ENCODE peak calls at places on chromosome X, in five cellular contexts. M is GM12878, H is H1, A is K562, P is HepG2. G is an unnamed sample.

GRCh38 chrX:13110427-13111324 is 66.3 kb upstream of the FAM9C start:
- DNase-seq in M (no peak), H (no peak), A (no peak), P (no peak), G (no peak)

GRCh38 chrX:134548257-134548732 is 88.3 kb downstream of the HPRT1 start:
- DNase-seq in M (no peak), H (no peak), A (peak; percentile 30), P (no peak), G (no peak)

GRCh38 chrX:16445166-16445752 is 204.7 kb upstream of the S100G start:
- DNase-seq in M (no peak), H (no peak), A (peak; percentile 45), P (peak; percentile 1), G (peak; percentile 27)

GRCh38 chrX:97309717-97310116 is 426.0 kb downstream of the RPA4 start:
- DNase-seq in M (no peak), H (no peak), A (peak; percentile 13), P (no peak), G (no peak)

GRCh38 chrX:153934473-153935325 is at the start of gene NAA10:
- DNase-seq in M (no peak), H (no peak), A (peak; percentile 87), P (peak; percentile 32), G (peak; percentile 62)

GRCh38 chrX:20527458-20528099 is 260.9 kb upstream of the RPS6KA3 start:
- DNase-seq in M (no peak), H (no peak), A (peak; percentile 4), P (peak; percentile 21), G (no peak)

GRCh38 chrX:50770702-50771101 is 43.3 kb downstream of the SHROOM4 start:
- DNase-seq in M (no peak), H (no peak), A (no peak), P (peak; percentile 64), G (no peak)

GRCh38 chrX:1455948-1456280 is 3.2 kb upstream of the ASMTL start:
- DNase-seq in M (no peak), H (no peak), A (no peak), P (no peak), G (no peak)

GRCh38 chrX:22889824-22890223 is 109.9 kb upstream of the DDX53 start:
- DNase-seq in M (no peak), H (no peak), A (no peak), P (no peak), G (no peak)

GRCh38 chrX:37314526-37314925 is 34.6 kb upstream of the PRRG1 start:
- DNase-seq in M (no peak), H (no peak), A (no peak), P (no peak), G (no peak)

GRCh38 chrX:107483976-107484726 is 34.7 kb downstream of the FRMPD3 start:
- DNase-seq in M (no peak), H (no peak), A (peak; percentile 36), P (no peak), G (peak; percentile 14)

GRCh38 chrX:37816766-37817165 is 30.6 kb downstream of the DYNLT3 start:
- DNase-seq in M (no peak), H (no peak), A (no peak), P (no peak), G (no peak)

GRCh38 chrX:133053854-133054565 is 42.9 kb downstream of the USP26 start:
- DNase-seq in M (no peak), H (no peak), A (no peak), P (no peak), G (no peak)

GRCh38 chrX:69152398-69152797 is 12.9 kb downstream of the PJA1 start:
- DNase-seq in M (no peak), H (no peak), A (no peak), P (peak; percentile 21), G (no peak)

GRCh38 chrX:121433289-121433688 is 385.9 kb downstream of the GLUD2 start:
- DNase-seq in M (no peak), H (no peak), A (no peak), P (no peak), G (no peak)

GRCh38 chrX:14029039-14029424 is 660 bp downstream of the GEMIN8 start:
- DNase-seq in M (no peak), H (no peak), A (peak; percentile 71), P (no peak), G (no peak)

GRCh38 chrX:152573866-152574265 is 63.8 kb upstream of the GABRQ start:
- DNase-seq in M (no peak), H (no peak), A (no peak), P (no peak), G (no peak)

GRCh38 chrX:18674788-18675735 is 3.2 kb upstream of the RS1 start:
- DNase-seq in M (peak; percentile 64), H (peak; percentile 21), A (peak; percentile 75), P (peak; percentile 58), G (peak; percentile 67)

GRCh38 chrX:86121916-86122315 is 26.3 kb upstream of the DACH2 start:
- DNase-seq in M (no peak), H (no peak), A (peak; percentile 0), P (no peak), G (peak; percentile 29)

GRCh38 chrX:4944767-4945166 is 1231.3 kb upstream of the PRKX start:
- DNase-seq in M (no peak), H (no peak), A (no peak), P (no peak), G (no peak)

GRCh38 chrX:107780525-107780924 is 3.0 kb downstream of the NCBP2L start:
- DNase-seq in M (no peak), H (no peak), A (no peak), P (no peak), G (no peak)

GRCh38 chrX:117376460-117376859 is 740.1 kb downstream of the KLHL13 start:
- DNase-seq in M (no peak), H (no peak), A (no peak), P (peak; percentile 2), G (no peak)

GRCh38 chrX:70478521-70478920 is 33.9 kb downstream of the DLG3 start:
- DNase-seq in M (no peak), H (no peak), A (no peak), P (no peak), G (no peak)

GRCh38 chrX:70477734-70478075 is 33.1 kb downstream of the DLG3 start:
- DNase-seq in M (no peak), H (no peak), A (no peak), P (peak; percentile 75), G (no peak)

GRCh38 chrX:70480660-70481018 is 36.0 kb downstream of the DLG3 start:
- DNase-seq in M (no peak), H (no peak), A (no peak), P (no peak), G (no peak)

GRCh38 chrX:70479970-70480659 is 35.5 kb downstream of the DLG3 start:
- DNase-seq in M (no peak), H (no peak), A (no peak), P (no peak), G (no peak)

DNA sequence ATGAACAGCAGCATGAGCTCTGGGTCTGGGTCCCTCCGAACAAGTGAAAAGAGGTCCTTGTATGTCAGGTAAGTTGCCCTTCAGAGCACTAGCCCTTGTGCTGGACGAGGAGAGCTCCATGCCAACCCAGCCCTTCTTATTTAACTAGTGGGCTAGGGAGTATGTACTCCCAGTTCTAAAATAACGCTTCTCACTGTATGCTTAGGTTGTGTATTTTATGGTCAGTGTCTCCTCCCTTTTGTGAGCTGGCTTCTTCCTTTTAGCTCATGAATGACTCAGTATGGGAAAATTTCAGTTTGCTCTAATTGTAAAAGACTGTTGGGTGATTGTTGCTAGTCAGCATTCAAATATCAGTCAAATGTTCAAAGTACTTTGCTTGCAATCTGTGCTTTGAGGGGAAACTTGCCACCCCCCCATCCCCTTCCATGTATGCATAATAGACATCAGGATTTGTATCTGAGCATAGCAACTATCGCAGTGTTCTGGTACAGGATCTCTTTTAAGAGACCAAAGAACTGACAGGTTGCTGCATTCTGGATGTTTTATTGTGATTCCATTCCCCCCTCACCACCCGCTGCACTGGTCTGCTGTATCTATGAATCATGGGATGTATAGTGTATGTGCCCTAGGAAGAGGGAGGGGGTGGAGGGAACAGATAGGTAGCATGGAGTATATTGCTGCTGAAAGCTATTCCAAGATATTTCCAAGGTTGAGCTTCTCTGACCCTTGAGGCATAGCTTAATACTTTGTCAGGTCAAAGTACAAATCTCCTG is 34.7 kb downstream of the DLG3 start:
- DNase-seq in M (no peak), H (no peak), A (no peak), P (peak; percentile 67), G (no peak)
- TF ChIP-seq USF2 in M (no peak), H (no peak), A (no peak), P (no peak), G (no peak)

GRCh38 chrX:118418811-118419251 is 72.9 kb downstream of the WDR44 start:
- DNase-seq in M (no peak), H (peak; percentile 1), A (no peak), P (no peak), G (peak; percentile 13)
- TF ChIP-seq ATF2 in M (no peak), H (no peak), A (no peak), P (no peak), G (no peak)

GRCh38 chrX:104254442-104255115 is at the start of gene ESX1:
- DNase-seq in M (no peak), H (no peak), A (no peak), P (no peak), G (peak; percentile 45)

GRCh38 chrX:104255465-104255864 is 732 bp upstream of the ESX1 start:
- DNase-seq in M (no peak), H (no peak), A (no peak), P (no peak), G (no peak)

GRCh38 chrX:104250470-104250869 is 4.3 kb downstream of the ESX1 start:
- DNase-seq in M (no peak), H (no peak), A (no peak), P (no peak), G (no peak)

DNA sequence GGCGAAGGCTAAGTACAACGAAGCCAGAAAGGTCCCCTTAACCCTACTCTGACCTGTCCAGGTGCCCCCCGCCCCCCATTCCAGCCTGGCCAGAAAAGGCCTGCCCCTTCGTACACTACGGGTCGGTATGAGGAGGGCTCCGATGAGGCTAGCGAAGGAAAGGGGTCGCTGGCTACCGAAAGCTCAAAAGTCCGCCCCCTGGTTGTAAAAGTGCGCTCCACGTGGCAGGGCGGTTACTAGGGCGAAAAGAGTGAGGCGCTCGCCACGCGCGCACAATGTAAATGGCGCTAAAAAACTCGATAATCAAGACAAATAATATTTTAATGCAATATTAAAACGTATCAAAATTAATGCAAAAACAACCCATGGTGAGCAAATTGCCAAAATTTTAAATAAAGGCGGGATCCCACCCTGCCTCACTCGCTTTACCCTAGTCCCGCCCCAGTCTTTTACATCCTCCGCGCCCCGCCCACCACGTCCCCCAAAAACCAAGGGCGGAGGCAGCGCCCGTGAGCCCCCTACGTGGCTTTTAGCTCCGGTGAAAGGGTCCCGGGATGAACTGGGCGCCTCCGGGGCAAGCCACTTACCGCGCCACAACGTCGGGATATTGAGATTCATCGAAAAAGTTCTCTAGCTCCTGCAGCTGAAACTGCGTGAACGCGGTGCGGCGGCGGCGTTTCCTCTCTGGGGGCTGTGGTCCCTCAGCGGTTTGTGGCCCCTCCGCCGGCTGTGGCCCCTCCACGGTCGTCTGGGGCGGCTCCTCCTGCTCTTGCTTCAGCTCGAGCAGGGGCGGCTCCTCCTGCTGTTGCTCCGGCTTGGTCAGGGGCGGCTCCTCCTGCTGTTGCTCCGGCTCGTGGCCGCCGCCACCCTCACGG is 929 bp downstream of the ESX1 start:
- DNase-seq in M (no peak), H (no peak), A (no peak), P (no peak), G (peak; percentile 48)
- TF ChIP-seq USF2 in M (no peak), H (no peak), A (no peak), P (no peak), G (no peak)

DNA sequence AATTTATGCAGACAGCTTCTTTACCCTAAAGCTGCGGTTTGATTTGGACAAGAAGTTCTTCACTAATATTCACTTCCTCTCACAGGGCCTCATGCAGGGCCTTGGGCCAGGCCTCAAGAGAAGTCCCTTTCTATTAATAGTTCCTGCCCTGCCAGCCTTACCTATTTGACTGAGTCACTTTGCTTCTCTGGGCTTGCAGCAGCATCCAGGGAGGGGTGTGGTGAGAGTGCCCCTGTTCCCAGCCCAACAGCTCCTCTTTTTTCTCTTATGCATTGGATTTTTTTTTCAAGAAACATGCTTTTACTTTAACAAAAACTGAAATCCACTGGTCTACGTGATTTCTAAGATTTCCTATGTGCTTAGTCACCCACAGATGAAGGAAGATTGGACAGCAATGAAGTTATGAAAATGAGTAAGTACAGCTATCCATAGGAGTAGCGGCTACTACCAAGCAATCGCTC is 26.7 kb downstream of the FAM156B start:
- DNase-seq in M (peak; percentile 46), H (no peak), A (no peak), P (no peak), G (no peak)
- TF ChIP-seq ATF2 in M (peak; percentile 16), H (no peak), A (no peak), P (no peak), G (no peak)